ENCODE peak calls at places on chromosomes 16 and 17, in four cellular contexts. R, U, E and N are unnamed samples.

GRCh38 chr17:60345233-60345632 is 46.7 kb downstream of the USP32 start:
- DNase-seq in R (no peak), U (no peak), E (no peak), N (no peak)

GRCh38 chr17:69302682-69303081 is 24.3 kb downstream of the ABCA5 start:
- DNase-seq in R (no peak), U (no peak), E (no peak), N (no peak)

GRCh38 chr16:80973991-80974390 is 32.7 kb downstream of the CMC2 start:
- DNase-seq in R (no peak), U (no peak), E (peak), N (no peak)

GRCh38 chr17:15332338-15332737 is 9.1 kb downstream of the TEKT3 start:
- DNase-seq in R (no peak), U (no peak), E (no peak), N (no peak)

GRCh38 chr16:2771496-2772402 is 5.3 kb downstream of the ELOB start:
- DNase-seq in R (no peak), U (no peak), E (no peak), N (no peak)

GRCh38 chr17:33021731-33022408 is 30.2 kb downstream of the SPACA3 start:
- DNase-seq in R (no peak), U (no peak), E (no peak), N (no peak)

GRCh38 chr17:2233441-2233947 is 70.1 kb downstream of the SMG6 start:
- DNase-seq in R (no peak), U (peak), E (peak), N (no peak)

GRCh38 chr16:86566966-86567700 is 504 bp downstream of the FOXC2 start:
- DNase-seq in R (peak), U (peak), E (peak), N (no peak)

GRCh38 chr17:52148969-52149351 is 9.6 kb downstream of the CA10 start:
- DNase-seq in R (no peak), U (no peak), E (peak), N (no peak)

GRCh38 chr16:50815382-50815781 is 73.5 kb downstream of the CYLD start:
- DNase-seq in R (no peak), U (no peak), E (no peak), N (no peak)

GRCh38 chr16:87076950-87077749 is 240.0 kb downstream of the C16orf95 start:
- DNase-seq in R (peak), U (peak), E (peak), N (no peak)

GRCh38 chr17:17837380-17837821 is 615 bp upstream of the SREBF1 start:
- DNase-seq in R (no peak), U (peak), E (peak), N (no peak)

GRCh38 chr17:29578626-29579485 is 10.4 kb downstream of the TP53I13 start:
- DNase-seq in R (no peak), U (no peak), E (no peak), N (no peak)

GRCh38 chr16:56102159-56102798 is 89.0 kb upstream of the GNAO1 start:
- DNase-seq in R (no peak), U (peak), E (peak), N (no peak)

GRCh38 chr16:8972843-8973586 is 9.3 kb upstream of the USP7 start:
- DNase-seq in R (no peak), U (no peak), E (no peak), N (no peak)

GRCh38 chr16:57518520-57518919 is 17.9 kb downstream of the CCDC102A start:
- DNase-seq in R (no peak), U (no peak), E (no peak), N (no peak)

GRCh38 chr16:85915125-85915845 is 16.3 kb downstream of the IRF8 start:
- DNase-seq in R (no peak), U (no peak), E (no peak), N (no peak)

GRCh38 chr16:89445166-89445565 is 45.2 kb downstream of the ANKRD11 start:
- DNase-seq in R (no peak), U (no peak), E (no peak), N (no peak)

GRCh38 chr17:2068101-2068518 is 13.2 kb downstream of the HIC1 start:
- DNase-seq in R (no peak), U (peak), E (peak), N (no peak)

GRCh38 chr17:76261421-76262215 is 3.5 kb upstream of the UBALD2 start:
- DNase-seq in R (no peak), U (no peak), E (no peak), N (no peak)